ENCODE peak calls at places on chromosomes 13 and 19, in nine cellular contexts. One of them, this sample, is unnamed.

GRCh38 chr13:40377783-40378182 is 288.7 kb downstream of the FOXO1 start:
- DNase-seq in occipital lobe: no peak
- DNase-seq in astrocyte of the hippocampus: peak
- DNase-seq in CD8-positive, alpha-beta T cell: no peak
- DNase-seq in T-helper 2 cell treated with Interferon-gamma antibody and Interleukin-4, amounts not matched to agents 5 μg/mL and 100 μg/mL, for 36 hours: no peak
- DNase-seq in hypothalamus: no peak
- DNase-seq in HuH-7: no peak
- DNase-seq in HAP-1: no peak
- DNase-seq in immature natural killer cell: no peak
- DNase-seq in this sample: no peak

GRCh38 chr19:49333426-49334288 is 1.5 kb upstream of the CD37 start:
- DNase-seq in occipital lobe: no peak
- DNase-seq in astrocyte of the hippocampus: peak
- DNase-seq in CD8-positive, alpha-beta T cell: peak
- DNase-seq in T-helper 2 cell treated with Interferon-gamma antibody and Interleukin-4, amounts not matched to agents 5 μg/mL and 100 μg/mL, for 36 hours: peak
- DNase-seq in hypothalamus: no peak
- DNase-seq in HuH-7: no peak
- DNase-seq in HAP-1: no peak
- DNase-seq in immature natural killer cell: peak
- DNase-seq in this sample: peak

GRCh38 chr13:110361365-110361911 is 54.4 kb downstream of the COL4A2 start:
- DNase-seq in occipital lobe: no peak
- DNase-seq in astrocyte of the hippocampus: peak
- DNase-seq in CD8-positive, alpha-beta T cell: no peak
- DNase-seq in T-helper 2 cell treated with Interferon-gamma antibody and Interleukin-4, amounts not matched to agents 5 μg/mL and 100 μg/mL, for 36 hours: no peak
- DNase-seq in hypothalamus: no peak
- DNase-seq in HuH-7: no peak
- DNase-seq in HAP-1: no peak
- DNase-seq in immature natural killer cell: no peak
- DNase-seq in this sample: no peak

GRCh38 chr13:39959497-39959896 is 304.0 kb downstream of the COG6 start:
- DNase-seq in occipital lobe: no peak
- DNase-seq in astrocyte of the hippocampus: no peak
- DNase-seq in CD8-positive, alpha-beta T cell: no peak
- DNase-seq in T-helper 2 cell treated with Interferon-gamma antibody and Interleukin-4, amounts not matched to agents 5 μg/mL and 100 μg/mL, for 36 hours: no peak
- DNase-seq in hypothalamus: no peak
- DNase-seq in HuH-7: no peak
- DNase-seq in HAP-1: no peak
- DNase-seq in immature natural killer cell: no peak
- DNase-seq in this sample: no peak

GRCh38 chr19:45507864-45508680 is 793 bp downstream of the VASP start:
- DNase-seq in occipital lobe: no peak
- DNase-seq in astrocyte of the hippocampus: peak
- DNase-seq in CD8-positive, alpha-beta T cell: no peak
- DNase-seq in T-helper 2 cell treated with Interferon-gamma antibody and Interleukin-4, amounts not matched to agents 5 μg/mL and 100 μg/mL, for 36 hours: peak
- DNase-seq in hypothalamus: no peak
- DNase-seq in HuH-7: no peak
- DNase-seq in HAP-1: no peak
- DNase-seq in immature natural killer cell: no peak
- DNase-seq in this sample: no peak

GRCh38 chr19:48698046-48698445 is 2.3 kb downstream of the FUT2 start:
- DNase-seq in occipital lobe: no peak
- DNase-seq in astrocyte of the hippocampus: peak
- DNase-seq in CD8-positive, alpha-beta T cell: no peak
- DNase-seq in T-helper 2 cell treated with Interferon-gamma antibody and Interleukin-4, amounts not matched to agents 5 μg/mL and 100 μg/mL, for 36 hours: no peak
- DNase-seq in hypothalamus: no peak
- DNase-seq in HuH-7: no peak
- DNase-seq in HAP-1: no peak
- DNase-seq in immature natural killer cell: no peak
- DNase-seq in this sample: peak

GRCh38 chr19:41984961-41985360 is 9.1 kb downstream of the ATP1A3 start:
- DNase-seq in occipital lobe: no peak
- DNase-seq in astrocyte of the hippocampus: no peak
- DNase-seq in CD8-positive, alpha-beta T cell: no peak
- DNase-seq in T-helper 2 cell treated with Interferon-gamma antibody and Interleukin-4, amounts not matched to agents 5 μg/mL and 100 μg/mL, for 36 hours: no peak
- DNase-seq in hypothalamus: no peak
- DNase-seq in HuH-7: no peak
- DNase-seq in HAP-1: no peak
- DNase-seq in immature natural killer cell: no peak
- DNase-seq in this sample: no peak

GRCh38 chr13:30607908-30608307 is 9.8 kb upstream of the USPL1 start:
- DNase-seq in occipital lobe: no peak
- DNase-seq in astrocyte of the hippocampus: no peak
- DNase-seq in CD8-positive, alpha-beta T cell: peak
- DNase-seq in T-helper 2 cell treated with Interferon-gamma antibody and Interleukin-4, amounts not matched to agents 5 μg/mL and 100 μg/mL, for 36 hours: peak
- DNase-seq in hypothalamus: no peak
- DNase-seq in HuH-7: no peak
- DNase-seq in HAP-1: no peak
- DNase-seq in immature natural killer cell: peak
- DNase-seq in this sample: peak

GRCh38 chr13:40993987-40994386 is 25.1 kb downstream of the ELF1 start:
- DNase-seq in occipital lobe: no peak
- DNase-seq in astrocyte of the hippocampus: no peak
- DNase-seq in CD8-positive, alpha-beta T cell: no peak
- DNase-seq in T-helper 2 cell treated with Interferon-gamma antibody and Interleukin-4, amounts not matched to agents 5 μg/mL and 100 μg/mL, for 36 hours: no peak
- DNase-seq in hypothalamus: no peak
- DNase-seq in HuH-7: no peak
- DNase-seq in HAP-1: no peak
- DNase-seq in immature natural killer cell: no peak
- DNase-seq in this sample: no peak

GRCh38 chr19:9052894-9053293 is 34.0 kb upstream of the OR1M1 start:
- DNase-seq in occipital lobe: no peak
- DNase-seq in astrocyte of the hippocampus: no peak
- DNase-seq in CD8-positive, alpha-beta T cell: no peak
- DNase-seq in T-helper 2 cell treated with Interferon-gamma antibody and Interleukin-4, amounts not matched to agents 5 μg/mL and 100 μg/mL, for 36 hours: no peak
- DNase-seq in hypothalamus: no peak
- DNase-seq in HuH-7: no peak
- DNase-seq in HAP-1: no peak
- DNase-seq in immature natural killer cell: no peak
- DNase-seq in this sample: no peak

GRCh38 chr13:25249001-25249543 is 38.2 kb downstream of the MTMR6 start:
- DNase-seq in occipital lobe: peak
- DNase-seq in astrocyte of the hippocampus: peak
- DNase-seq in CD8-positive, alpha-beta T cell: no peak
- DNase-seq in T-helper 2 cell treated with Interferon-gamma antibody and Interleukin-4, amounts not matched to agents 5 μg/mL and 100 μg/mL, for 36 hours: no peak
- DNase-seq in hypothalamus: peak
- DNase-seq in HuH-7: peak
- DNase-seq in HAP-1: peak
- DNase-seq in immature natural killer cell: no peak
- DNase-seq in this sample: no peak

GRCh38 chr19:3150739-3151329 is 15.0 kb downstream of the GNA15 start:
- DNase-seq in occipital lobe: no peak
- DNase-seq in astrocyte of the hippocampus: no peak
- DNase-seq in CD8-positive, alpha-beta T cell: no peak
- DNase-seq in T-helper 2 cell treated with Interferon-gamma antibody and Interleukin-4, amounts not matched to agents 5 μg/mL and 100 μg/mL, for 36 hours: no peak
- DNase-seq in hypothalamus: no peak
- DNase-seq in HuH-7: no peak
- DNase-seq in HAP-1: no peak
- DNase-seq in immature natural killer cell: no peak
- DNase-seq in this sample: no peak

GRCh38 chr13:51760592-51760991 is 43.4 kb downstream of the DHRS12 start:
- DNase-seq in occipital lobe: peak
- DNase-seq in astrocyte of the hippocampus: peak
- DNase-seq in CD8-positive, alpha-beta T cell: no peak
- DNase-seq in T-helper 2 cell treated with Interferon-gamma antibody and Interleukin-4, amounts not matched to agents 5 μg/mL and 100 μg/mL, for 36 hours: no peak
- DNase-seq in hypothalamus: peak
- DNase-seq in HuH-7: no peak
- DNase-seq in HAP-1: no peak
- DNase-seq in immature natural killer cell: no peak
- DNase-seq in this sample: no peak

GRCh38 chr13:113448885-113449692 is 4.2 kb downstream of the ADPRHL1 start:
- DNase-seq in occipital lobe: no peak
- DNase-seq in astrocyte of the hippocampus: no peak
- DNase-seq in CD8-positive, alpha-beta T cell: peak
- DNase-seq in T-helper 2 cell treated with Interferon-gamma antibody and Interleukin-4, amounts not matched to agents 5 μg/mL and 100 μg/mL, for 36 hours: peak
- DNase-seq in hypothalamus: no peak
- DNase-seq in HuH-7: peak
- DNase-seq in HAP-1: peak
- DNase-seq in immature natural killer cell: peak
- DNase-seq in this sample: peak

GRCh38 chr19:13053761-13054604 is 48.7 kb downstream of the LYL1 start:
- DNase-seq in occipital lobe: no peak
- DNase-seq in astrocyte of the hippocampus: peak
- DNase-seq in CD8-positive, alpha-beta T cell: no peak
- DNase-seq in T-helper 2 cell treated with Interferon-gamma antibody and Interleukin-4, amounts not matched to agents 5 μg/mL and 100 μg/mL, for 36 hours: no peak
- DNase-seq in hypothalamus: peak
- DNase-seq in HuH-7: peak
- DNase-seq in HAP-1: no peak
- DNase-seq in immature natural killer cell: no peak
- DNase-seq in this sample: no peak

GRCh38 chr13:40139896-40140520 is 484.5 kb downstream of the COG6 start:
- DNase-seq in occipital lobe: no peak
- DNase-seq in astrocyte of the hippocampus: no peak
- DNase-seq in CD8-positive, alpha-beta T cell: no peak
- DNase-seq in T-helper 2 cell treated with Interferon-gamma antibody and Interleukin-4, amounts not matched to agents 5 μg/mL and 100 μg/mL, for 36 hours: no peak
- DNase-seq in hypothalamus: no peak
- DNase-seq in HuH-7: no peak
- DNase-seq in HAP-1: no peak
- DNase-seq in immature natural killer cell: no peak
- DNase-seq in this sample: no peak

GRCh38 chr19:1468274-1469199 is 10.5 kb downstream of the C19orf25 start:
- DNase-seq in occipital lobe: no peak
- DNase-seq in astrocyte of the hippocampus: no peak
- DNase-seq in CD8-positive, alpha-beta T cell: no peak
- DNase-seq in T-helper 2 cell treated with Interferon-gamma antibody and Interleukin-4, amounts not matched to agents 5 μg/mL and 100 μg/mL, for 36 hours: peak
- DNase-seq in hypothalamus: no peak
- DNase-seq in HuH-7: no peak
- DNase-seq in HAP-1: no peak
- DNase-seq in immature natural killer cell: no peak
- DNase-seq in this sample: no peak

GRCh38 chr19:31113250-31113685 is 236.0 kb downstream of the TSHZ3 start:
- DNase-seq in occipital lobe: no peak
- DNase-seq in astrocyte of the hippocampus: peak
- DNase-seq in CD8-positive, alpha-beta T cell: no peak
- DNase-seq in T-helper 2 cell treated with Interferon-gamma antibody and Interleukin-4, amounts not matched to agents 5 μg/mL and 100 μg/mL, for 36 hours: no peak
- DNase-seq in hypothalamus: no peak
- DNase-seq in HuH-7: no peak
- DNase-seq in HAP-1: no peak
- DNase-seq in immature natural killer cell: no peak
- DNase-seq in this sample: no peak

GRCh38 chr19:58579473-58580142 is 6.5 kb upstream of the MZF1 start:
- DNase-seq in occipital lobe: no peak
- DNase-seq in astrocyte of the hippocampus: no peak
- DNase-seq in CD8-positive, alpha-beta T cell: no peak
- DNase-seq in T-helper 2 cell treated with Interferon-gamma antibody and Interleukin-4, amounts not matched to agents 5 μg/mL and 100 μg/mL, for 36 hours: no peak
- DNase-seq in hypothalamus: no peak
- DNase-seq in HuH-7: no peak
- DNase-seq in HAP-1: no peak
- DNase-seq in immature natural killer cell: no peak
- DNase-seq in this sample: no peak

GRCh38 chr19:10510301-10510802 is 6.9 kb downstream of the S1PR5 start:
- DNase-seq in occipital lobe: no peak
- DNase-seq in astrocyte of the hippocampus: no peak
- DNase-seq in CD8-positive, alpha-beta T cell: peak
- DNase-seq in T-helper 2 cell treated with Interferon-gamma antibody and Interleukin-4, amounts not matched to agents 5 μg/mL and 100 μg/mL, for 36 hours: peak
- DNase-seq in hypothalamus: no peak
- DNase-seq in HuH-7: peak
- DNase-seq in HAP-1: no peak
- DNase-seq in immature natural killer cell: peak
- DNase-seq in this sample: no peak

GRCh38 chr19:45645631-45646344 is 6.6 kb upstream of the EML2 start:
- DNase-seq in occipital lobe: peak
- DNase-seq in astrocyte of the hippocampus: peak
- DNase-seq in CD8-positive, alpha-beta T cell: peak
- DNase-seq in T-helper 2 cell treated with Interferon-gamma antibody and Interleukin-4, amounts not matched to agents 5 μg/mL and 100 μg/mL, for 36 hours: peak
- DNase-seq in hypothalamus: peak
- DNase-seq in HuH-7: no peak
- DNase-seq in HAP-1: peak
- DNase-seq in immature natural killer cell: peak
- DNase-seq in this sample: peak

GRCh38 chr13:74708629-74709028 is 574.4 kb upstream of the KLF12 start:
- DNase-seq in occipital lobe: no peak
- DNase-seq in astrocyte of the hippocampus: no peak
- DNase-seq in CD8-positive, alpha-beta T cell: no peak
- DNase-seq in T-helper 2 cell treated with Interferon-gamma antibody and Interleukin-4, amounts not matched to agents 5 μg/mL and 100 μg/mL, for 36 hours: no peak
- DNase-seq in hypothalamus: no peak
- DNase-seq in HuH-7: no peak
- DNase-seq in HAP-1: no peak
- DNase-seq in immature natural killer cell: no peak
- DNase-seq in this sample: no peak

GRCh38 chr13:44305845-44306244 is 67.8 kb upstream of the SERP2 start:
- DNase-seq in occipital lobe: no peak
- DNase-seq in astrocyte of the hippocampus: peak
- DNase-seq in CD8-positive, alpha-beta T cell: no peak
- DNase-seq in T-helper 2 cell treated with Interferon-gamma antibody and Interleukin-4, amounts not matched to agents 5 μg/mL and 100 μg/mL, for 36 hours: no peak
- DNase-seq in hypothalamus: no peak
- DNase-seq in HuH-7: no peak
- DNase-seq in HAP-1: peak
- DNase-seq in immature natural killer cell: no peak
- DNase-seq in this sample: peak

GRCh38 chr13:40798380-40798779 is 9.0 kb downstream of the SLC25A15 start:
- DNase-seq in occipital lobe: no peak
- DNase-seq in astrocyte of the hippocampus: no peak
- DNase-seq in CD8-positive, alpha-beta T cell: no peak
- DNase-seq in T-helper 2 cell treated with Interferon-gamma antibody and Interleukin-4, amounts not matched to agents 5 μg/mL and 100 μg/mL, for 36 hours: no peak
- DNase-seq in hypothalamus: no peak
- DNase-seq in HuH-7: no peak
- DNase-seq in HAP-1: no peak
- DNase-seq in immature natural killer cell: peak
- DNase-seq in this sample: no peak

GRCh38 chr13:66994097-66994496 is 236.0 kb downstream of the PCDH9 start:
- DNase-seq in occipital lobe: peak
- DNase-seq in astrocyte of the hippocampus: peak
- DNase-seq in CD8-positive, alpha-beta T cell: no peak
- DNase-seq in T-helper 2 cell treated with Interferon-gamma antibody and Interleukin-4, amounts not matched to agents 5 μg/mL and 100 μg/mL, for 36 hours: peak
- DNase-seq in hypothalamus: peak
- DNase-seq in HuH-7: peak
- DNase-seq in HAP-1: peak
- DNase-seq in immature natural killer cell: peak
- DNase-seq in this sample: no peak

GRCh38 chr19:48354332-48354992 is 9.3 kb downstream of the TMEM143 start:
- DNase-seq in occipital lobe: no peak
- DNase-seq in astrocyte of the hippocampus: peak
- DNase-seq in CD8-positive, alpha-beta T cell: no peak
- DNase-seq in T-helper 2 cell treated with Interferon-gamma antibody and Interleukin-4, amounts not matched to agents 5 μg/mL and 100 μg/mL, for 36 hours: no peak
- DNase-seq in hypothalamus: no peak
- DNase-seq in HuH-7: peak
- DNase-seq in HAP-1: no peak
- DNase-seq in immature natural killer cell: no peak
- DNase-seq in this sample: no peak

GRCh38 chr19:6683971-6684370 is 14.0 kb upstream of the TNFSF14 start:
- DNase-seq in occipital lobe: no peak
- DNase-seq in astrocyte of the hippocampus: no peak
- DNase-seq in CD8-positive, alpha-beta T cell: no peak
- DNase-seq in T-helper 2 cell treated with Interferon-gamma antibody and Interleukin-4, amounts not matched to agents 5 μg/mL and 100 μg/mL, for 36 hours: no peak
- DNase-seq in hypothalamus: no peak
- DNase-seq in HuH-7: no peak
- DNase-seq in HAP-1: no peak
- DNase-seq in immature natural killer cell: no peak
- DNase-seq in this sample: no peak

GRCh38 chr13:79361299-79361698 is 44.8 kb downstream of the RBM26 start:
- DNase-seq in occipital lobe: no peak
- DNase-seq in astrocyte of the hippocampus: no peak
- DNase-seq in CD8-positive, alpha-beta T cell: no peak
- DNase-seq in T-helper 2 cell treated with Interferon-gamma antibody and Interleukin-4, amounts not matched to agents 5 μg/mL and 100 μg/mL, for 36 hours: no peak
- DNase-seq in hypothalamus: no peak
- DNase-seq in HuH-7: no peak
- DNase-seq in HAP-1: no peak
- DNase-seq in immature natural killer cell: no peak
- DNase-seq in this sample: no peak

GRCh38 chr13:86757236-86757978 is 913.8 kb upstream of the SLITRK5 start:
- DNase-seq in occipital lobe: no peak
- DNase-seq in astrocyte of the hippocampus: no peak
- DNase-seq in CD8-positive, alpha-beta T cell: no peak
- DNase-seq in T-helper 2 cell treated with Interferon-gamma antibody and Interleukin-4, amounts not matched to agents 5 μg/mL and 100 μg/mL, for 36 hours: no peak
- DNase-seq in hypothalamus: no peak
- DNase-seq in HuH-7: no peak
- DNase-seq in HAP-1: no peak
- DNase-seq in immature natural killer cell: peak
- DNase-seq in this sample: peak

GRCh38 chr19:1860133-1860775 is 3.1 kb downstream of the KLF16 start:
- DNase-seq in occipital lobe: peak
- DNase-seq in astrocyte of the hippocampus: peak
- DNase-seq in CD8-positive, alpha-beta T cell: no peak
- DNase-seq in T-helper 2 cell treated with Interferon-gamma antibody and Interleukin-4, amounts not matched to agents 5 μg/mL and 100 μg/mL, for 36 hours: no peak
- DNase-seq in hypothalamus: peak
- DNase-seq in HuH-7: peak
- DNase-seq in HAP-1: peak
- DNase-seq in immature natural killer cell: peak
- DNase-seq in this sample: no peak

GRCh38 chr13:99086869-99087129 is 108.9 kb upstream of the DOCK9 start:
- DNase-seq in occipital lobe: no peak
- DNase-seq in astrocyte of the hippocampus: no peak
- DNase-seq in CD8-positive, alpha-beta T cell: no peak
- DNase-seq in T-helper 2 cell treated with Interferon-gamma antibody and Interleukin-4, amounts not matched to agents 5 μg/mL and 100 μg/mL, for 36 hours: no peak
- DNase-seq in hypothalamus: peak
- DNase-seq in HuH-7: no peak
- DNase-seq in HAP-1: no peak
- DNase-seq in immature natural killer cell: peak
- DNase-seq in this sample: no peak